ENCODE peak calls at places on chromosomes 4 and X, in four cellular contexts. T, G, F and E are unnamed samples.

GRCh38 chrX:15673970-15674369 is 9.4 kb upstream of the CLTRN start:
- DNase-seq in T (no peak), G (no peak), F (no peak), E (no peak)

GRCh38 chrX:120653000-120653399 is 23.1 kb upstream of the C1GALT1C1 start:
- DNase-seq in T (no peak), G (no peak), F (no peak), E (no peak)

GRCh38 chrX:100995469-100995868 is 26.0 kb downstream of the ARL13A start:
- DNase-seq in T (no peak), G (no peak), F (no peak), E (no peak)

GRCh38 chr4:17647927-17648326 is 33.5 kb downstream of the MED28 start:
- DNase-seq in T (peak), G (no peak), F (no peak), E (no peak)

GRCh38 chr4:3317011-3317655 is 24.3 kb downstream of the RGS12 start:
- DNase-seq in T (no peak), G (no peak), F (no peak), E (no peak)

GRCh38 chr4:56972832-56973231 is 4.6 kb downstream of the NOA1 start:
- DNase-seq in T (no peak), G (no peak), F (no peak), E (no peak)

GRCh38 chr4:153781717-153782416 is 7.0 kb downstream of the SFRP2 start:
- DNase-seq in T (no peak), G (no peak), F (no peak), E (no peak)

GRCh38 chr4:118683513-118683912 is 1.7 kb upstream of the METTL14 start:
- DNase-seq in T (peak), G (no peak), F (no peak), E (no peak)

GRCh38 chrX:78643874-78644273 is 15.3 kb downstream of the RTL3 start:
- DNase-seq in T (no peak), G (no peak), F (no peak), E (no peak)

GRCh38 chr4:164734476-164734875 is 19.5 kb upstream of the SMIM31 start:
- DNase-seq in T (no peak), G (no peak), F (no peak), E (no peak)

GRCh38 chr4:98482847-98483806 is 175.3 kb downstream of the TSPAN5 start:
- DNase-seq in T (peak), G (no peak), F (no peak), E (no peak)

GRCh38 chr4:48305508-48305907 is 35.8 kb upstream of the SLAIN2 start:
- DNase-seq in T (no peak), G (no peak), F (no peak), E (no peak)

GRCh38 chrX:116204947-116205346 is 34.4 kb downstream of the AGTR2 start:
- DNase-seq in T (peak), G (no peak), F (no peak), E (no peak)

GRCh38 chrX:11398785-11399184 is 105.6 kb downstream of the AMELX start:
- DNase-seq in T (no peak), G (no peak), F (no peak), E (no peak)

GRCh38 chrX:130120321-130120731 is 10.0 kb upstream of the ELF4 start:
- DNase-seq in T (no peak), G (no peak), F (no peak), E (no peak)

GRCh38 chr4:121697626-121698025 is 846 bp upstream of the ANXA5 start:
- DNase-seq in T (no peak), G (no peak), F (no peak), E (peak)

GRCh38 chrX:151391722-151392121 is 5.3 kb upstream of the VMA21 start:
- DNase-seq in T (no peak), G (no peak), F (no peak), E (no peak)

GRCh38 chrX:8738588-8739189 is 6.8 kb upstream of the ANOS1 start:
- DNase-seq in T (peak), G (peak), F (no peak), E (no peak)

GRCh38 chrX:20585782-20586181 is 319.1 kb upstream of the RPS6KA3 start:
- DNase-seq in T (no peak), G (no peak), F (no peak), E (no peak)

GRCh38 chr4:788006-788635 is 37.8 kb downstream of the CPLX1 start:
- DNase-seq in T (no peak), G (no peak), F (no peak), E (no peak)

GRCh38 chrX:11531226-11531625 is 134.5 kb downstream of the ARHGAP6 start:
- DNase-seq in T (peak), G (no peak), F (no peak), E (no peak)

GRCh38 chr4:112031712-112032328 is 113.4 kb upstream of the FAM241A start:
- DNase-seq in T (peak), G (peak), F (no peak), E (peak)

GRCh38 chr4:95068818-95069478 is 311.2 kb downstream of the BMPR1B start:
- DNase-seq in T (no peak), G (no peak), F (no peak), E (no peak)

GRCh38 chr4:185925910-185926360 is 113.9 kb upstream of the SORBS2 start:
- DNase-seq in T (no peak), G (no peak), F (no peak), E (no peak)

GRCh38 chr4:95728145-95728544 is 111.7 kb upstream of the PDHA2 start:
- DNase-seq in T (no peak), G (no peak), F (peak), E (no peak)

GRCh38 chrX:100662791-100663190 is 18.8 kb downstream of the SRPX2 start:
- DNase-seq in T (no peak), G (no peak), F (no peak), E (no peak)

GRCh38 chr4:56910172-56910967 is 2.7 kb downstream of the REST start:
- DNase-seq in T (no peak), G (no peak), F (no peak), E (no peak)

GRCh38 chr4:5572114-5572513 is 136.2 kb downstream of the EVC2 start:
- DNase-seq in T (no peak), G (no peak), F (no peak), E (no peak)

GRCh38 chrX:133813991-133814390 is 171.4 kb downstream of the GPC3 start:
- DNase-seq in T (no peak), G (no peak), F (no peak), E (no peak)

GRCh38 chr4:91734682-91735081 is 569.1 kb upstream of the GRID2 start:
- DNase-seq in T (no peak), G (no peak), F (no peak), E (no peak)

GRCh38 chr4:109576462-109576861 is 16.4 kb downstream of the MCUB start:
- DNase-seq in T (no peak), G (no peak), F (no peak), E (no peak)

GRCh38 chrX:54359408-54359807 is 1.6 kb upstream of the WNK3 start:
- DNase-seq in T (no peak), G (no peak), F (no peak), E (no peak)

GRCh38 chrX:54358424-54359211 is 772 bp upstream of the WNK3 start:
- DNase-seq in T (no peak), G (peak), F (peak), E (peak)

GRCh38 chrX:54352677-54353076 is 5.2 kb downstream of the WNK3 start:
- DNase-seq in T (no peak), G (no peak), F (no peak), E (no peak)

DNA sequence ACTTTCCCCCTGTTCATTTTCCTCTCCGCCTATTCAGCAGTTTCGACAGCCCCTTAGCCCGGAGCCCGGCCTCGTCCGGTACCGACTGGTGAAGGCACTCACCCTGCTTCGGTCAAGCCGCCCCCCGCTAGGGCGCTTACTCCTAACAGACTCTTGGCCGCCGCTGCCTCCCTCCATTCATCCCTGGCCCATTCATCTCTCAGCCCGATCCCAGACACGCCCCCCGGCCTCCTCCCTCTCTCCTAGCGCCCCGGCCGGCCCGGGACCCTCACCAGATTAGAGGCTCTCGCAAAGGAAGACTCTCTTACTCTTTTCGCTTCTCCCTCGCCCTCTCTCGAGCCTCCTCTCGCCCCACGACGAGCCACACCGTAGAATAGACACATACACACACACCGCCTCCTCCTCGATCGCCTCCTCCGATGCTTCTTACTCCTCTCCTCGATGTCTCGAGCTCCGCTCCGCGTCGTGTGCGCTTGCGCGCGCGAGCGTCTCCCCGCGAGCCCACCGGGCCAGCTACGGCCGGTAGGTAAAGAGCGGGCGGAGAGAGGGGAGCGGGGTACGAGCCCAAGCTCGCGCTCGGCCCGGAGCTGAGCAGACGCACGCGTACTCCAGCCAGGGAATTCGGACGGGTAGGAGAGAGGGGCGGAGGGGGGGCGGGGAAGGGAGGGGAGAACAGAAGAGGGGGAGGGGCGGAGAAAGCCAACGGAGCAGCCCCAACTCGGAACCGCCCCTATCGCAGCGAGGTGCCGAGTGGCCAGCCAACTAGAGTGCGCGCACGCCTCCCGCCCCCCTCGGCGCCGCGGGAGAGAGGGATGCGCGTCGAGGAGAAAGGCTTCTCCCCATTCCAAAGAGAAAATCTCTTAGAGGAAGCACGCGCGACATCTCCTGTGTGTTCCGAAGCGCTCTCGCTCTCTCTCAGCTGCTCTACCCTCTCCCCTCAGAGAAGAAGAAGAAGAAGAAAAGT is at the start of gene WNK3:
- DNase-seq in T (peak), G (peak), F (peak), E (peak)
- TF ChIP-seq CTCF in T (no peak), G (no peak), F (no peak), E (no peak)

DNA sequence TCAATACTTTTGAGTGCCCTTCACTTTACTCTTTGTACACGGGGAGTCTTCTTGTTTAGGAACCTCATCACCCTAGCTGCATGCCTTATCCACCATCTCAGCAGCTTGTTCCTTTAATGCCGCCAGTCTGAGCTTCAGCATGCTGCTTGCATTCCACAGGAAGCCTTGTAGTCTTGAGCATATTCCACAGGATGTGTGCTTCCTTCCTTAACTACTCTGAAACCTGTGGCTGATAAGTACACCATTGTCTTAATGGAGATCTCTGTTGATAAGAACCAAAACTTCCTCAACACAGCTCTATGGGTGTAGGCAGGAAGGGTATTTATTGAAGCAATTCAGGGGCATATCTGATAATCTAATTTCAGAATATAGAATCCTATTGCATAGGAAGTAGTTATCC is 24.4 kb upstream of the CCNI start:
- DNase-seq in T (no peak), G (no peak), F (no peak), E (no peak)
- H3K4me3 ChIP-seq in T (no peak), G (no peak), F (no peak), E (no peak)

DNA sequence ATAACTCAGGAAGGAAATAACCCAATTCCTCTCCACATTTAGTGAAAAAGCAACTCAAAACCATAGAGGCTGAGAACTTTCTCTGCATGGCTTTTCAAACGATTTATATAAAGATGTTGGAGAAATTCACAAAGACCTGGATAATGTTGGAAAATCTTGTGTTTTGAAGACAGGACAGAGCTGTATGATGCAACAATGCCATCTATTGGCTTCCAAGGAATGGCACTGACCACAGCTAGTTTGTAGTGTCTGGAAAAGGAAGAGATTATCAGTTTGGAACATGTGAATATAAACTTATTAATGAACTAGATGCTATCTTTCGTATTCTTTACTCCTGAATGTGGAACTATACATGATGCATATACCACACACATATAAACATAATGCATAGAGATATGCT is 503.6 kb downstream of the IL1RAPL1 start:
- DNase-seq in T (peak), G (no peak), F (no peak), E (no peak)
- TF ChIP-seq CTCF in T (peak), G (peak), F (no peak), E (no peak)

GRCh38 chr4:38084984-38085383 is 124.8 kb downstream of the PTTG2 start:
- DNase-seq in T (no peak), G (no peak), F (no peak), E (no peak)
- H3K4me3 ChIP-seq in T (no peak), G (no peak), F (no peak), E (no peak)

DNA sequence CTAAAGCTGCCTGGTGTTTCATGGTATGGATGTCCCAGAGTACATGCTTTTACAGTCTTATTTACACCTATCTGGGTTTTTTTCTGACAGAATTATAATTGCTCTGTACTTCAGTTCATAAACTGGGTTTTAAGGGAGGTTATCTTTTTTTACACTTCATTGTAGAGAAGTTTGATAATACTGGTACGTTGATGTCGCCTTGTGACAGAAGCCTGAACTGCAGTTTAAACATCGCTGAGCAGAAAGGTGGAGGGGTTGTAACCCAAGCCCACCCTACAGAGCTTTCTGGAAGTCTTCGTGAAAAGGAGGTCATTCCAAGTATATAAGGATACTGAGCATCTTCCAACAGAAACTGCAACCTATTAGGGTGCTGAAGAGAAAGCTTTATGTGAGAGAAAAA is 46.4 kb downstream of the BEX1 start:
- DNase-seq in T (no peak), G (no peak), F (no peak), E (no peak)
- TF ChIP-seq CTCF in T (no peak), G (no peak), F (no peak), E (no peak)

DNA sequence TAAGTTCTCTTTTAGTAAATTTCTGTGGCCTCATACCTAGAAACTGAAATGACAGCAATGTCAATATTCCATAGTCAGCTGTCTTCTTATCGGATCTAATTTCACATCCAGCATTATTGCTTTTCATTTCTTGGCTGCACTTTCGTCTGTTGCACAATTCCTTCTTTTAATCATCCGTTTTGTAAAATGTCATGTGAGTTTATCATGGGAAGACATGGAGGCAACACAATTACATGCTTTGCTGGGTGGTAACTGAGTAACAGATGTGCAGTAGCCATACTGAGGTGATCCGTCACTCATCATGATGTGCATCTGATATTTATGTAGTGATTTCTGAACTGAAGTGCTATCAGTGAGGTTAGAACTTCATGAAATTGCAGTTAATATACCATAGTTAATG is 68.3 kb upstream of the SLC7A11 start:
- DNase-seq in T (no peak), G (no peak), F (no peak), E (no peak)
- H3K4me3 ChIP-seq in T (no peak), G (no peak), F (no peak), E (no peak)

GRCh38 chrX:48511561-48511960 is 2.8 kb downstream of the PORCN start:
- DNase-seq in T (peak), G (no peak), F (no peak), E (peak)
- TF ChIP-seq CTCF in T (peak), G (no peak), F (no peak), E (no peak)

GRCh38 chr4:122854444-122854843 is 27.8 kb downstream of the FGF2 start:
- DNase-seq in T (no peak), G (no peak), F (peak), E (no peak)
- H3K4me3 ChIP-seq in T (peak), G (no peak), F (no peak), E (no peak)